ENCODE peak calls at places on chromosomes 3 and 15, in nine cellular contexts. N is SK-N-MC, Y is lower leg skin, K is astrocyte of the spinal cord, L is breast epithelium, R is mucosa of descending colon, V is HFF-Myc, C is cardiac fibroblast, T is AG09309. Z is an unnamed sample.

GRCh38 chr3:73508330-73508954 is 116.3 kb downstream of the PDZRN3 start:
- DNase-seq in R (no peak), V (peak), C (peak), Y (peak), K (peak), T (no peak), L (no peak), N (no peak), Z (peak)

GRCh38 chr3:42256135-42256819 is 9.7 kb downstream of the CCK start:
- DNase-seq in T (no peak), N (no peak), Y (no peak), L (no peak), C (no peak), R (no peak), K (peak), V (no peak), Z (peak)

GRCh38 chr3:30692498-30693130 is 86.2 kb downstream of the TGFBR2 start:
- DNase-seq in K (no peak), L (no peak), R (no peak), Y (no peak), C (no peak), V (no peak), T (no peak), N (no peak), Z (no peak)

GRCh38 chr15:20349774-20350498 is 191.7 kb downstream of the GOLGA6L6 start:
- DNase-seq in Y (peak), L (no peak), C (no peak), K (no peak), N (no peak), V (no peak), T (no peak), R (peak), Z (no peak)

GRCh38 chr3:49841126-49841525 is 15.2 kb downstream of the TRAIP start:
- DNase-seq in N (no peak), C (peak), L (no peak), T (no peak), Y (no peak), R (no peak), K (peak), V (no peak), Z (no peak)

GRCh38 chr3:185308126-185308754 is 54.4 kb upstream of the EHHADH start:
- DNase-seq in K (peak), T (peak), L (no peak), Y (no peak), R (no peak), N (peak), C (peak), V (peak), Z (peak)

GRCh38 chr15:80659375-80659774 is 35.7 kb upstream of the ABHD17C start:
- DNase-seq in Y (no peak), N (no peak), T (no peak), R (no peak), K (no peak), C (no peak), L (no peak), V (no peak), Z (no peak)

GRCh38 chr3:120765830-120766511 is 23.4 kb downstream of the GTF2E1 start:
- DNase-seq in R (no peak), N (no peak), Y (no peak), C (no peak), T (no peak), V (no peak), K (no peak), L (no peak), Z (no peak)

GRCh38 chr15:81312790-81313543 is 11.0 kb downstream of the STARD5 start:
- DNase-seq in V (peak), R (peak), Y (peak), L (peak), K (peak), T (peak), N (no peak), C (peak), Z (peak)

GRCh38 chr3:192915306-192915705 is 2.4 kb downstream of the MB21D2 start:
- DNase-seq in C (peak), L (no peak), K (peak), T (peak), Y (no peak), N (no peak), V (peak), R (no peak), Z (peak)

GRCh38 chr15:68553994-68554715 is 24.6 kb upstream of the CORO2B start:
- DNase-seq in T (no peak), Y (peak), K (peak), C (peak), V (peak), R (no peak), N (no peak), L (peak), Z (peak)

GRCh38 chr3:173826901-173827609 is 429.5 kb downstream of the NLGN1 start:
- DNase-seq in N (no peak), Y (no peak), L (no peak), C (peak), T (peak), V (no peak), K (peak), R (no peak), Z (peak)

GRCh38 chr15:77889009-77889806 is 188.3 kb downstream of the TBC1D2B start:
- DNase-seq in C (no peak), Y (no peak), L (no peak), N (no peak), R (peak), V (no peak), T (no peak), K (peak), Z (no peak)

GRCh38 chr3:32117324-32117723 is 10.9 kb downstream of the GPD1L start:
- DNase-seq in V (no peak), Y (no peak), N (no peak), T (no peak), L (no peak), C (no peak), K (no peak), R (no peak), Z (no peak)

GRCh38 chr3:111895079-111895478 is 36.0 kb downstream of the PHLDB2 start:
- DNase-seq in K (peak), T (no peak), V (no peak), R (no peak), N (no peak), L (no peak), Y (no peak), C (peak), Z (peak)

GRCh38 chr3:122794779-122795673 is at the start of gene SLC49A4:
- DNase-seq in Y (peak), N (no peak), R (peak), T (no peak), C (peak), L (peak), K (peak), V (peak), Z (peak)

GRCh38 chr15:26261966-26262365 is 398.8 kb upstream of the ATP10A start:
- DNase-seq in R (no peak), Y (no peak), K (no peak), L (no peak), T (no peak), C (no peak), N (no peak), V (no peak), Z (no peak)

GRCh38 chr3:108818404-108818803 is 4.2 kb upstream of the TRAT1 start:
- DNase-seq in N (no peak), T (no peak), C (no peak), R (no peak), V (no peak), K (no peak), L (no peak), Y (no peak), Z (no peak)

GRCh38 chr3:197753263-197753662 is 3.6 kb downstream of the FYTTD1 start:
- DNase-seq in V (no peak), T (no peak), R (no peak), Y (no peak), N (no peak), L (no peak), K (no peak), C (no peak), Z (no peak)

GRCh38 chr3:197750396-197750831 is 731 bp downstream of the FYTTD1 start:
- DNase-seq in Y (peak), T (no peak), V (no peak), K (peak), N (no peak), C (peak), L (peak), R (peak), Z (peak)

GRCh38 chr3:197749601-197750395 is at the start of gene FYTTD1:
- DNase-seq in V (peak), R (peak), N (peak), K (peak), T (no peak), Y (peak), L (peak), C (peak), Z (peak)

GRCh38 chr3:197750863-197751737 is 1.4 kb downstream of the FYTTD1 start:
- DNase-seq in R (peak), V (no peak), C (peak), T (no peak), Y (peak), N (no peak), K (peak), L (peak), Z (peak)

DNA sequence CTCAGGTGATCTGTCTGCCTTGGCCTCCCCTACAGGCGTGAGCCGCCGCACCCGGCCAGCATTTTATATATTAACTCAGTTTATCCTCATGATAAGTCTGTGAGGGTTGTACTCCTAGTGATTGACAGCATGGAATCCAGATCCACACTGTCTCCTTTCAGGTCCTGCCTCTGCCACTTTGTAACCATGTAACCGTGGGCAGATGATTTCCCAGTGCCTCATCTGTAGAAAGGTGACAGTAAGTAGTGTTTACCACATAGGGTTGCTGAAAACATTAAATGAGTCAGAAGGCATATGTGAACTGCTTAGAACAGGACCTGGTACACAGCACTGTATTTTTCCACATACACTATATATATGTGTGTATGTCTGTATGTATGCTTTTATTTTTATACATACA is 2.4 kb downstream of the FYTTD1 start:
- DNase-seq in K (no peak), L (no peak), V (no peak), Y (no peak), R (no peak), T (no peak), C (no peak), N (no peak), Z (no peak)
- H3K4me3 ChIP-seq in K (no peak), L (peak), V (peak), Y (no peak), R (no peak), T (no peak), C (no peak), N (peak), Z (peak)

GRCh38 chr3:143122608-143123352 is 3.2 kb downstream of the CHST2 start:
- DNase-seq in R (no peak), Y (no peak), T (no peak), V (no peak), L (no peak), N (no peak), C (no peak), K (no peak), Z (no peak)
- H3K4me3 ChIP-seq in R (no peak), Y (no peak), T (no peak), V (peak), L (no peak), N (no peak), C (peak), K (no peak), Z (peak)

GRCh38 chr3:104286645-104287044 is 1080.1 kb upstream of the ALCAM start:
- DNase-seq in N (no peak), L (no peak), T (no peak), V (no peak), R (no peak), C (no peak), K (no peak), Y (no peak), Z (no peak)

GRCh38 chr3:104291878-104292277 is 1074.8 kb upstream of the ALCAM start:
- DNase-seq in V (no peak), T (no peak), K (peak), R (no peak), L (no peak), Y (no peak), C (no peak), N (no peak), Z (no peak)

GRCh38 chr3:104291437-104291851 is 1075.3 kb upstream of the ALCAM start:
- DNase-seq in L (no peak), N (no peak), Y (no peak), C (no peak), V (no peak), R (no peak), T (no peak), K (peak), Z (no peak)
- H3K4me3 ChIP-seq in L (peak), N (peak), Y (no peak), C (peak), V (no peak), R (no peak), T (no peak), K (peak), Z (peak)

GRCh38 chr3:154818676-154819255 is 261.4 kb upstream of the MME start:
- DNase-seq in Y (no peak), L (no peak), V (no peak), C (no peak), R (no peak), K (no peak), T (peak), N (no peak), Z (peak)

GRCh38 chr3:154819491-154819890 is 260.6 kb upstream of the MME start:
- DNase-seq in N (no peak), Y (no peak), R (no peak), V (no peak), C (no peak), K (no peak), L (no peak), T (no peak), Z (no peak)
- H3K4me3 ChIP-seq in N (no peak), Y (no peak), R (no peak), V (no peak), C (no peak), K (no peak), L (no peak), T (no peak), Z (no peak)

GRCh38 chr15:52803543-52804306 is 13.6 kb upstream of the ONECUT1 start:
- DNase-seq in N (no peak), T (no peak), L (no peak), V (no peak), R (no peak), K (no peak), C (no peak), Y (peak), Z (no peak)
- H3K4me3 ChIP-seq in N (no peak), T (no peak), L (peak), V (no peak), R (no peak), K (no peak), C (no peak), Y (no peak), Z (no peak)

DNA sequence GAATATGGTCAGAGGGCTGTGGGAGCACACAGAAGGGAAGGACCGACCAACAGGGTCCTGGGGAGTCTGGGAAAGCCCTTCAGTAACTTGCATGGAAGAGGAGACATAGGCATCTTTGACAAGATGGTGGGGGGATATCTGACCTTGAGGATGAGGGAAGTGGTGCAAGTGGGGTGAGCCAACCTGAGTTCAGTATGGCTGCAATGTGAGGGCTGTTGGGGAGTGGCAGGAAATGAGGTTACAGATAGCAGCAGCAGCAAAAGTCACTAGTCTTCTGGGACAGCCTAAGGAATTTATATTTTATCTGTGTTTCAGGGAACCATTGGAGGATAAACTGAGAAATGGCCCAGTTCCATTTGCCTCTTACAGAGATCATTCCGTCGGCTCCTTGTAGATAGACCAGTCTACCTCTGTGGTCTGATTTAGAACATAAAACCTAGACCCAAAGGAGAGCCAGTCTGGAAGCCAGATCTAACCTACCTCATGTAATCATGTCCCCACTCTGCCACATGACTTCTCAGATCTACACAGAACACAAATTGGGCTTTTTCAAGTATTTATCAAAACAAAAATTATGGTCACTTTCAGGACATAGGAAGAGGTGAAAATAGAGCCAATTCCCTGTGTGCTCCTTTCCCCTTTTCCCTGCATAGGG is 75.6 kb downstream of the ST6GAL1 start:
- DNase-seq in K (no peak), C (no peak), T (no peak), L (no peak), N (no peak), V (no peak), R (no peak), Y (peak), Z (no peak)
- H3K4me3 ChIP-seq in K (no peak), C (no peak), T (no peak), L (no peak), N (no peak), V (no peak), R (no peak), Y (no peak), Z (no peak)

Z was measured in foreskin fibroblast.